ENCODE peak calls at places on chromosome 18, in ten cellular contexts. S is right lobe of liver, E is transverse colon, W is thyroid gland, J is stomach, P is ovary, A is IMR-90, Q is A549, B is H54, I is Peyer's patch. C is an unnamed sample.

GRCh38 chr18:49920731-49921130 is 107.4 kb upstream of the ACAA2 start:
- DNase-seq in S (no peak), E (no peak), W (peak), J (no peak), P (no peak), A (no peak), Q (no peak), B (no peak), I (no peak), C (no peak)

GRCh38 chr18:48835119-48835518 is 115.6 kb downstream of the SMAD7 start:
- DNase-seq in S (peak), E (no peak), W (no peak), J (no peak), P (no peak), A (no peak), Q (no peak), B (no peak), I (no peak), C (peak)

GRCh38 chr18:7576685-7577084 is 9.6 kb downstream of the PTPRM start:
- DNase-seq in S (no peak), E (no peak), W (no peak), J (no peak), P (no peak), A (peak), Q (no peak), B (no peak), I (no peak), C (no peak)

GRCh38 chr18:23725827-23726661 is 36.8 kb downstream of the LAMA3 start:
- DNase-seq in S (no peak), E (no peak), W (no peak), J (no peak), P (no peak), A (no peak), Q (no peak), B (no peak), I (no peak), C (no peak)

GRCh38 chr18:48877941-48878340 is 72.8 kb downstream of the SMAD7 start:
- DNase-seq in S (no peak), E (no peak), W (no peak), J (no peak), P (no peak), A (no peak), Q (no peak), B (no peak), I (no peak), C (no peak)

GRCh38 chr18:43692291-43692690 is 415.0 kb upstream of the SYT4 start:
- DNase-seq in S (no peak), E (no peak), W (no peak), J (no peak), P (no peak), A (peak), Q (no peak), B (no peak), I (no peak), C (no peak)

GRCh38 chr18:50716902-50717301 is 102.9 kb downstream of the MRO start:
- DNase-seq in S (no peak), E (no peak), W (no peak), J (no peak), P (no peak), A (no peak), Q (no peak), B (no peak), I (no peak), C (no peak)

GRCh38 chr18:14943967-14944636 is 196.1 kb downstream of the ANKRD30B start:
- DNase-seq in S (no peak), E (no peak), W (no peak), J (no peak), P (no peak), A (no peak), Q (no peak), B (no peak), I (no peak), C (peak)

GRCh38 chr18:77711096-77711495 is 461.4 kb downstream of the GALR1 start:
- DNase-seq in S (no peak), E (no peak), W (no peak), J (no peak), P (no peak), A (no peak), Q (no peak), B (no peak), I (no peak), C (no peak)

GRCh38 chr18:4101009-4101408 is 354.1 kb downstream of the DLGAP1 start:
- DNase-seq in S (no peak), E (no peak), W (no peak), J (no peak), P (no peak), A (no peak), Q (no peak), B (no peak), I (no peak), C (no peak)

GRCh38 chr18:616380-616995 is 19.7 kb downstream of the CLUL1 start:
- DNase-seq in S (no peak), E (no peak), W (no peak), J (no peak), P (no peak), A (peak), Q (peak), B (no peak), I (no peak), C (no peak)

GRCh38 chr18:70337139-70337972 is 48.5 kb downstream of the SOCS6 start:
- DNase-seq in S (no peak), E (peak), W (no peak), J (peak), P (no peak), A (peak), Q (peak), B (peak), I (no peak), C (no peak)

GRCh38 chr18:47953471-47953931 is 23.0 kb upstream of the SMAD2 start:
- DNase-seq in S (no peak), E (peak), W (peak), J (no peak), P (no peak), A (no peak), Q (no peak), B (peak), I (peak), C (peak)

GRCh38 chr18:32906506-32907214 is 133.8 kb upstream of the KLHL14 start:
- DNase-seq in S (no peak), E (no peak), W (peak), J (no peak), P (no peak), A (no peak), Q (no peak), B (no peak), I (no peak), C (no peak)

GRCh38 chr18:49285627-49286026 is 174.8 kb downstream of the DYM start:
- DNase-seq in S (no peak), E (no peak), W (no peak), J (no peak), P (no peak), A (no peak), Q (no peak), B (no peak), I (no peak), C (no peak)

GRCh38 chr18:55337908-55338521 is 250.0 kb downstream of the TCF4 start:
- DNase-seq in S (no peak), E (no peak), W (no peak), J (no peak), P (no peak), A (no peak), Q (no peak), B (no peak), I (no peak), C (no peak)

GRCh38 chr18:79644006-79644665 is 35.5 kb upstream of the CTDP1 start:
- DNase-seq in S (peak), E (peak), W (peak), J (peak), P (peak), A (peak), Q (peak), B (peak), I (peak), C (no peak)

DNA sequence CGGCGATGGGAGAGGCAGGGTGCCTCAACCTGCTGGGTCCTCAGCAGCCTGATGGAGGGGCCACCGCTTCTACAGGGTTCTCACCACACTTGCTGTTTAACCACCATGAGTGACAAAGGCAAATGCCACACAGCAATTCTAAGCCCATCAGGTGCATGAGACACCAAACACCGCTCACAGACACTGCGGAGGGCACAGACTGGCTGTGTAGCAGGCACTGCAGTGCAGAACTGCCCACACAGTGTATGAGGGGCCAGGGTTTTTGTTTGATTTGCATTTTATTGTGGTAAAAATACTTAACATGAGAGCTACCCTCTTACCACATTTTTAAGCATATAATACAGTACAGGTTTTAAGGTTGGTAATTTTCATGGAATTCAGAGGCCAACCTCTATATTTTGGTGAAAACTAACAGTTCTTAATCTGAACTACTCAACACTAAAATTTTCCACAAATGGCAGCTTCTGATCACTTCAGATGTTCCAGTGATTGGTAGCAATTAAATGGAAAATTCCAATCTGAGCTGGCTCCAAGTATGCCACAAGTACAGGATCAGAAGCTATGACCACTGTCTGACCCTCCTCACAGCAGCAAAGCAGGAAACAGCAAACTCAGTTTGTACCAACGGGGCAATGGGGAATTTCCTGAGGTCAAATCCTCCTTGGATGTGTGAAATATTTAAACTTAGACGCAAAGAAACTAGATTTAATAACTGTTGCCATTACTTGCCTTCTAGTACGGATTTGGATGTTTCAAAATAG is 67.7 kb downstream of the FAM210A start:
- DNase-seq in S (no peak), E (no peak), W (no peak), J (no peak), P (no peak), A (no peak), Q (no peak), B (no peak), I (no peak), C (no peak)
- TF ChIP-seq POLR2A in S (no peak), E (no peak), W (no peak), J (no peak), P (no peak), A (no peak), Q (no peak), B (no peak), I (no peak), C (no peak)

GRCh38 chr18:61893971-61894750 is 1.4 kb upstream of the RNF152 start:
- DNase-seq in S (peak), E (peak), W (peak), J (peak), P (peak), A (peak), Q (peak), B (peak), I (peak), C (peak)
- TF ChIP-seq POLR2A in S (peak), E (peak), W (no peak), J (no peak), P (peak), A (peak), Q (no peak), B (peak), I (peak), C (no peak)

GRCh38 chr18:58565021-58565420 is 63.9 kb downstream of the ALPK2 start:
- DNase-seq in S (no peak), E (no peak), W (no peak), J (no peak), P (no peak), A (no peak), Q (no peak), B (no peak), I (peak), C (no peak)

GRCh38 chr18:58562999-58563667 is 65.8 kb downstream of the ALPK2 start:
- DNase-seq in S (no peak), E (no peak), W (no peak), J (no peak), P (no peak), A (no peak), Q (no peak), B (no peak), I (no peak), C (no peak)

GRCh38 chr18:58559427-58560186 is 69.3 kb downstream of the ALPK2 start:
- DNase-seq in S (no peak), E (peak), W (no peak), J (no peak), P (no peak), A (peak), Q (no peak), B (no peak), I (no peak), C (no peak)

GRCh38 chr18:58558514-58558913 is 70.4 kb downstream of the ALPK2 start:
- DNase-seq in S (no peak), E (no peak), W (no peak), J (no peak), P (no peak), A (peak), Q (no peak), B (no peak), I (no peak), C (no peak)

DNA sequence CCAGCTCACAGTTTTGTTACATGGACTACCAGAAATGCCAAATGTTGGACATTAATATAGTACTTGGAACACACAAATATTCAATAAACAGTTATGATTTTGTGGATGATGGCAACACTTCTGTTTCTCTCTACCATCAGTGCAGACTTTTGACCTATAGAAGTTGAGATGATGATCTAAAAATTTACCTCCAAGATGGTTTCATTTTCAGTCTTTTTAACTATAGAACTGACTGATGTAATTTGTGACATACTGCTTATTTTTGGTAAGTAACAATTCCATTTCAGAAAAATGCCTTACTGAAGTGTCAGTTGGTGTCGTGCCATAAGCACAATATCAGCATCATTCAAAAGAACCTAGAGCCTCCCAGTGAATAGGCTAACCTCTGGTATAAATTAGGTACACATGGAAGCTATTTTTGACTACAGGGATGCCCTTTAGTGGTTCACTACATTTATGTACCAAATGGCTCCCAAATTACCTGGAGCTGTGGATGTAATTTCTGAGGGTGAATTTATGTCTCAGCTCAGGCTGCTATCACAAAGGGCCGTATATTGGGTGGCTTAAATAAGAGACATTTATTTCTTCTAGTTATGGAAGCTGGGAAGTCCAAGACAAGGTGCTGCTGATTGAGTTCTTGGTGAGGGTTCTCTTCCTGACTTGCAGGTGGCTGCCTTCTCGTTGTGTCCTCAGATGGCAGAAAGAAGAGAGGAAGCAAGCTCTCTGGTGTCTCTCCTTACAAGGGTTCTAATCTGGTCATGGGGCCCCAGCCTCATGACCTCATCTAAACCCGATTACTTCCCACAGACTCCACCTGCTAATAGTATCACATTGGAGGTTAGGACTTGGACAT is 66.5 kb downstream of the ALPK2 start:
- DNase-seq in S (no peak), E (no peak), W (no peak), J (no peak), P (no peak), A (peak), Q (no peak), B (no peak), I (no peak), C (no peak)
- TF ChIP-seq POLR2A in S (no peak), E (no peak), W (no peak), J (no peak), P (no peak), A (no peak), Q (no peak), B (no peak), I (no peak), C (no peak)

GRCh38 chr18:11153096-11153495 is 3.7 kb upstream of the PIEZO2 start:
- DNase-seq in S (no peak), E (no peak), W (no peak), J (no peak), P (no peak), A (no peak), Q (no peak), B (no peak), I (no peak), C (no peak)
- TF ChIP-seq POLR2A in S (no peak), E (no peak), W (no peak), J (no peak), P (no peak), A (no peak), Q (no peak), B (no peak), I (no peak), C (no peak)

DNA sequence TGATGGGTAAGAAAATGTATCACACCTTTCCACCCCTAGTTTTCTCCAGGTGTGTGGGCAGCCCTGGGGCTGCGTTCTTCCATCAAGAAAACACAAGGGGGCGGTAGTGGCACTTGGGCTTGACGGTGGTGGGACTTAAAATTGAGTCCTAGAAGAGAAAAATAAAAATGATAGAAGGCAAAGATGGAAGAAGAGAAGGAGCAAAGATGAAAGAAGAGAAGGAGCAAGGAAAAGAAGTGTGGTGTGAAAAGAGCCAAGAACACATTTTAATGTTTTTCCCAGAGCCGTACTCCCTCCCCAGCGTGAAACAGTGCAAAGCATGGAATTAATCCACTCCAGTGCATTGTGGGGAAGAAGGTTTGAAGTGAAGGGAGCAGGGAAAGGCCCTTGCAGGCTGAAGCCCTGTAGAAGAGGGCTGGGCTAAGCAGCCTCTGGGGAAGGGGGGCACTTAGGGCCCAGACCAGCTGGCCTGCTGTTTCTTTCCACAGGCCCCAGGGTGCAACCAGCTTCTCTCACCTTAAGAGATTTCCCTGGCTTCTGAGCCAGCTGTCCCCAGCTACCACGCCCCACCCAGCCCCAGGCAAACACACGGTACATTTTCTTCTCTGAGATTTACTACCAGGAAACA is 256.8 kb downstream of the RNF152 start:
- DNase-seq in S (peak), E (peak), W (peak), J (peak), P (peak), A (peak), Q (peak), B (peak), I (no peak), C (peak)
- TF ChIP-seq POLR2A in S (peak), E (no peak), W (no peak), J (no peak), P (no peak), A (peak), Q (no peak), B (no peak), I (no peak), C (no peak)